ENCODE peak calls at places on chromosomes 7 and 10, in nine cellular contexts. J is HFF-Myc, X is mucosa of descending colon, H is fibroblast of pulmonary artery, E is neural progenitor cell, W is psoas muscle, A is breast epithelium, Z is lower leg skin, V is ovary. P is an unnamed sample.

GRCh38 chr10:130807096-130807495 is 504.4 kb downstream of the TCERG1L start:
- DNase-seq in J (no peak), X (no peak), H (no peak), E (no peak), W (no peak), A (no peak), Z (no peak), V (no peak), P (no peak)

GRCh38 chr10:488081-488932 is 201.2 kb downstream of the DIP2C start:
- DNase-seq in J (no peak), X (no peak), H (no peak), E (no peak), W (no peak), A (peak; percentile 9), Z (no peak), V (no peak), P (no peak)

GRCh38 chr10:60139290-60139689 is 232.9 kb upstream of the CCDC6 start:
- DNase-seq in J (no peak), X (no peak), H (no peak), E (no peak), W (no peak), A (no peak), Z (no peak), V (no peak), P (no peak)

GRCh38 chr7:14761506-14762296 is 140.8 kb downstream of the DGKB start:
- DNase-seq in J (peak; percentile 29), X (no peak), H (peak; percentile 85), E (no peak), W (peak; percentile 82), A (no peak), Z (no peak), V (no peak), P (peak; percentile 84)

GRCh38 chr7:108263364-108263951 is 133.3 kb upstream of the LAMB4 start:
- DNase-seq in J (no peak), X (peak; percentile 59), H (no peak), E (no peak), W (no peak), A (no peak), Z (no peak), V (no peak), P (no peak)

GRCh38 chr7:111578754-111579153 is 16.5 kb upstream of the IMMP2L start:
- DNase-seq in J (no peak), X (no peak), H (no peak), E (no peak), W (no peak), A (no peak), Z (no peak), V (no peak), P (no peak)

GRCh38 chr7:81956520-81956919 is 186.7 kb upstream of the HGF start:
- DNase-seq in J (peak; percentile 33), X (no peak), H (peak; percentile 85), E (peak; percentile 75), W (no peak), A (no peak), Z (no peak), V (no peak), P (peak; percentile 17)

GRCh38 chr7:55131421-55131929 is 112.7 kb downstream of the EGFR start:
- DNase-seq in J (no peak), X (no peak), H (no peak), E (peak; percentile 14), W (no peak), A (no peak), Z (no peak), V (no peak), P (no peak)

GRCh38 chr10:77940627-77941026 is 14.1 kb upstream of the DLG5 start:
- DNase-seq in J (no peak), X (no peak), H (no peak), E (no peak), W (no peak), A (no peak), Z (no peak), V (no peak), P (peak; percentile 77)

GRCh38 chr7:100435401-100436304 is 644 bp downstream of the PPP1R35 start:
- DNase-seq in J (no peak), X (peak; percentile 75), H (peak; percentile 24), E (peak; percentile 63), W (peak; percentile 30), A (no peak), Z (no peak), V (peak; percentile 59), P (peak; percentile 24)

GRCh38 chr7:115477193-115477651 is 553.3 kb downstream of the TFEC start:
- DNase-seq in J (no peak), X (peak; percentile 53), H (peak; percentile 26), E (peak; percentile 77), W (peak; percentile 15), A (no peak), Z (no peak), V (peak; percentile 20), P (no peak)

GRCh38 chr7:115476666-115477065 is 553.9 kb downstream of the TFEC start:
- DNase-seq in J (no peak), X (peak; percentile 22), H (no peak), E (peak; percentile 50), W (no peak), A (no peak), Z (no peak), V (no peak), P (no peak)

GRCh38 chr7:115475206-115475605 is 553.3 kb downstream of the MDFIC start:
- DNase-seq in J (no peak), X (no peak), H (no peak), E (no peak), W (no peak), A (no peak), Z (no peak), V (no peak), P (no peak)

GRCh38 chr7:115478426-115478825 is 552.1 kb downstream of the TFEC start:
- DNase-seq in J (no peak), X (no peak), H (no peak), E (no peak), W (no peak), A (no peak), Z (no peak), V (no peak), P (no peak)

DNA sequence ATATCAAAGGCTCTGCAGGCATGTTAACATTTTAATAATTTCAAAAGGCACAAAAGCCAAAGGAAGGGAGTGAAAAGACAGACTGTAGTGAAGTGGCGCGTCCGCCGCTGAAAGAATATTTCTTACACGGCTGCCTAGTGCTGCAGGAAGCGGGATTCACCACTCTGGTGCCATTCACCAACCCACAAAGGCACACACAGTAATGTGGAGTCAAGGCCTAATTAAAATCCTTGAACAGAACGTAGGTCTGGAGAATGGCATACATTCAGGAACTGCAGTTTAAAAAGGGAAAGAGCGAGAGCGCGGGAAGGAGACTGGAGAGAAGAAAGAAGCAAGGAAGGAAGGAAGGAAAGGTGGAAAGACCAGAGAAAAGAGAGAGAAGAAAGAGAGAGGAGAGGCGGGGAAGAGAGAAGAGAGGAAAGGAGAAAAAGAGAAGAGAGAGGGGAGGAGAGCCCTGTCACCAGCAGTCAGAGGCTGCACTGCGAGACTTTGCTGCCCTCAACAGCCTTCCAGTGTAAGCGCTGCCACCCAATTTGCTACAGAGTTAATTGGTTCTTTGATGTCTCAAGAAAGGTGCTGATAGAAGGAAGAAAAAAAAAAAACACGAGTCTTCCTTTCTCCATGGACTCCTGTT is 554.0 kb downstream of the MDFIC start:
- DNase-seq in J (no peak), X (peak; percentile 27), H (no peak), E (peak; percentile 70), W (no peak), A (no peak), Z (no peak), V (no peak), P (no peak)
- TF ChIP-seq CTCF in J (no peak), X (no peak), H (no peak), E (peak; percentile 52), W (no peak), A (no peak), Z (no peak), V (no peak), P (no peak)

GRCh38 chr10:6565588-6565987 is 14.5 kb downstream of the PRKCQ start:
- DNase-seq in J (no peak), X (no peak), H (no peak), E (no peak), W (no peak), A (no peak), Z (no peak), V (no peak), P (no peak)
- H3K4me3 ChIP-seq in J (no peak overlapping the region), X (no peak overlapping the region), H (no peak overlapping the region), E (no peak overlapping the region), W (no peak overlapping the region), A (no peak overlapping the region), Z (no peak overlapping the region), V (no peak overlapping the region), P (no peak overlapping the region)

DNA sequence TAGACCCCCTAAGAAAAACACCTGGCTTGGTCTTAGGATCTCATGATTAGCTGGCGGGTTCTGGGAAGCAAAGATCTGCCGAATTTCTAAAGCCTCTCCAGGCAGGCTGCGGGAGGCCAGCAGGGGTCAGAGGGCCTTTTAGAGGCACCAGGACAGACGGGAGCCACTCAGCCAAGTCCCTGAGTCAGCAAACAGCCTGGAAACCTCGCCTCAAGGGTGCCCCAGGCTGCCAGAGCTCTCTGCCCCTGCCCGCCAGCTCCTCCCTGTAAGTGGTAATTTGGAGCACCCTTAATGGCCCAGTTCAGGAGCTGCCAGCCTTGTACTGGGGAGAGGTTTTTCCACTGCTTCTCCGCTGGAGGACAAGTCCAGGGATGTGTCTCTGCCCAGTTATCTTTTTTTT is 88.7 kb downstream of the HIP1 start:
- DNase-seq in J (no peak), X (no peak), H (no peak), E (peak; percentile 64), W (peak; percentile 19), A (no peak), Z (no peak), V (no peak), P (no peak)
- TF ChIP-seq CTCF in J (no peak), X (no peak), H (no peak), E (peak; percentile 19), W (no peak), A (no peak), Z (no peak), V (no peak), P (no peak)

DNA sequence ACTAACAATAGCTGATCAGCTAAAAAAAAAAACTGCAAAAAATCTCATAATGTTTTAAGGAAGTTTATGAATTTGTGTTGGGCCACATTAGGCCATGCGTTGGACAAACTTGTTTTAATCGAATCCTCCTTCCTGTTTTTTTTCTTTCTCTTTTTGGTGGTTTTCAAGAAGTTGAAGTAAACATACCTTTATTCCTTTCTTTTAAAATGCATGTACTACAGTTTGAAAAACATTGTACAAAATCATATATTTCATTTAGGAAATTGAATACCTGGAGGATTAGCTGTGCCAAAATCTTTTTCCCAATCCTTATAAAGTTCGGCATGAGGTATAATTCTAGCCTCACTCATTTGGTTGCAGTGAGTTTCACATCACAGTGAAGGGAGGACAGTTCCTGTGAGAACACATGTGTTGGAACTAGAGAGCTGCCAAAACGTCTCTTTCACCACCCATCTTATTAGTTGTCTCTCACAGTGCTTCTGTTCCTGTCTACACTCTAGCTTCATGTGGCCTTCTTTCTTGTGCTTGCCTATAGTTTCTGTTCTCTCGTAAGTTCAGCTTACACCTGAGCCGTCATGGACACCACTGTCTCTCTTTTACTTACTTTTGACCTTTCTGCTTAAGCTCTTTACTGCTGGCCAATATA is 37.7 kb downstream of the ZNRF2 start:
- DNase-seq in J (no peak), X (no peak), H (peak; percentile 50), E (no peak), W (no peak), A (no peak), Z (peak; percentile 44), V (no peak), P (peak; percentile 46)
- H3K4me3 ChIP-seq in J (peak overlapping the region; percentile 26), X (no peak overlapping the region), H (peak overlapping the region; percentile 21), E (peak overlapping the region; percentile 27), W (peak overlapping the region; percentile 39), A (peak overlapping the region; percentile 21), Z (no peak overlapping the region), V (no peak overlapping the region), P (no peak overlapping the region)

GRCh38 chr10:127196955-127197432 is 603 bp upstream of the INSYN2A start:
- DNase-seq in J (no peak), X (no peak), H (no peak), E (no peak), W (no peak), A (no peak), Z (no peak), V (no peak), P (no peak)
- TF ChIP-seq CTCF in J (no peak), X (no peak), H (no peak), E (no peak), W (no peak), A (no peak), Z (no peak), V (no peak), P (no peak)